ENCODE peak calls at places on chromosomes 2 and 18, in five cellular contexts. A is heart left ventricle; Z is CD4-positive, CD25-positive, alpha-beta regulatory T cell; Q is adrenal gland; I is GM23248. W is an unnamed sample.

GRCh38 chr2:218427741-218428140 is 8.8 kb downstream of the VIL1 start:
- DNase-seq in A (no peak), Z (no peak), I (peak; percentile 12), Q (no peak), W (no peak)

GRCh38 chr2:160918909-160919503 is 241.2 kb upstream of the TANK start:
- DNase-seq in I (peak; percentile 71), A (peak; percentile 80), Z (no peak), Q (peak; percentile 81), W (peak; percentile 6)

GRCh38 chr2:28608061-28608828 is 112.4 kb downstream of the PLB1 start:
- DNase-seq in A (peak; percentile 86), Q (no peak), I (no peak), Z (no peak), W (no peak)

GRCh38 chr2:182855376-182855775 is 11.1 kb downstream of the FRZB start:
- DNase-seq in I (no peak), A (no peak), Q (no peak), Z (no peak), W (no peak)

GRCh38 chr2:52862801-52863200 is 904.8 kb upstream of the CHAC2 start:
- DNase-seq in I (peak; percentile 14), A (no peak), Q (no peak), Z (no peak), W (no peak)

GRCh38 chr2:99852376-99852934 is 289.9 kb downstream of the AFF3 start:
- DNase-seq in I (no peak), A (no peak), Z (no peak), Q (no peak), W (no peak)

GRCh38 chr2:66539452-66539851 is 104.5 kb downstream of the MEIS1 start:
- DNase-seq in Z (no peak), I (peak; percentile 68), Q (peak; percentile 75), A (no peak), W (no peak)

GRCh38 chr2:149611100-149611820 is 23.7 kb upstream of the MMADHC start:
- DNase-seq in Q (no peak), I (no peak), Z (no peak), A (no peak), W (no peak)

GRCh38 chr2:100992262-100992661 is 9.8 kb upstream of the RPL31 start:
- DNase-seq in Z (no peak), Q (no peak), I (no peak), A (no peak), W (no peak)
- H3K36me3 ChIP-seq in Z (no peaks in the 10 kb centered on the region), Q (no peaks in the 10 kb centered on the region), I (no peaks in the 10 kb centered on the region), A (peaks cover 8% of the 10 kb centered on the region), W (no peaks in the 10 kb centered on the region)

GRCh38 chr2:233436691-233437438 is 82.6 kb downstream of the DGKD start:
- DNase-seq in Z (no peak), I (no peak), Q (no peak), A (peak; percentile 78), W (no peak)

GRCh38 chr2:233439191-233439590 is 84.9 kb downstream of the DGKD start:
- DNase-seq in I (no peak), Z (no peak), A (peak; percentile 68), Q (no peak), W (no peak)

GRCh38 chr2:233437439-233437955 is 83.2 kb downstream of the DGKD start:
- DNase-seq in A (no peak), I (no peak), Z (no peak), Q (no peak), W (no peak)

GRCh38 chr2:233440314-233440713 is 86.0 kb downstream of the DGKD start:
- DNase-seq in A (no peak), Q (no peak), I (no peak), Z (no peak), W (no peak)

GRCh38 chr2:233438573-233439147 is 84.4 kb downstream of the DGKD start:
- DNase-seq in A (no peak), Z (no peak), Q (no peak), I (no peak), W (no peak)
- H3K36me3 ChIP-seq in A (no peaks in the 10 kb centered on the region), Z (peaks cover 72% of the 10 kb centered on the region), Q (no peaks in the 10 kb centered on the region), I (no peaks in the 10 kb centered on the region), W (peaks cover 46% of the 10 kb centered on the region)

DNA sequence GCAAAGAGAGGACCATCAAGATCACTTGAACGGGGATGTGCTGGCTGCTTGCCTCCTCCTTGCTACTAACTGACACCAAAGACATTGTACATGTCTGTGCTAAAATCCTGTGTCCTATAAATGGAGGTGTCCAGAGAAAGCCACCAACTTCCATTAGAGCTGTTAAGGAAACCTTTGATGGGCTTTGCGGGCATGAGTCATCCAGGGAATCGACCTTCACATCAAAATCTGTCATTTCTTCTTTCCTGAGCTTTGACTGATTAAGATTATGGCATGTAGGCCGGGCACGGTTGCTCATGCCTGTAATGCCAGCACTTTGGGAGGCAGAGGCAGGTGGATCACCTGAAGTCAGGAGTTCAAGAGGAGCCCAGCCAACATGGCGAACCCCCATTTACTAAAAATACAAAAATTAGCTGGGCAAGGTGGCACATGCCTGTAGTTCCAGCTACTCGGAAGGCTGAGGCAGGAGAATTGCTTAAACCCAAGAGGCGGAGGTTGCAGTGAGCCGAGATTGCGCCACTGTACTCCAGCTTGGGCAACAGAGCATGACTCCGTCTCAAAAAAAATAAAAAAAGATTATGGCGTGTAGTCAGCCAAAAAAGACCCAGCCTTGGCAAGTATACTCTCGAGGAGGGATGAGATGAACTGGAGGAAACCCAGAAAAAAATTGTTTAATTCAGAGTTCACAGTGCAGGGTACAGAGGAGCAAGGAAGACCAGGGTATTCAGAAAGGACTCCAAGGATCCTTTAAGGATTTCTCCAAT is 115.8 kb downstream of the CABLES1 start:
- DNase-seq in A (no peak), Q (peak; percentile 78), I (peak; percentile 53), Z (no peak), W (no peak)
- H3K36me3 ChIP-seq in A (no peaks in the 10 kb centered on the region), Q (no peaks in the 10 kb centered on the region), I (no peaks in the 10 kb centered on the region), Z (no peaks in the 10 kb centered on the region), W (peaks cover 5% of the 10 kb centered on the region)

GRCh38 chr2:101026923-101027469 is 24.9 kb downstream of the RPL31 start:
- DNase-seq in A (no peak), Z (no peak), Q (no peak), I (no peak), W (no peak)
- H3K36me3 ChIP-seq in A (peaks cover 8% of the 10 kb centered on the region), Z (no peaks in the 10 kb centered on the region), Q (no peaks in the 10 kb centered on the region), I (no peaks in the 10 kb centered on the region), W (no peaks in the 10 kb centered on the region)

GRCh38 chr2:159199236-159199635 is 87.3 kb downstream of the WDSUB1 start:
- DNase-seq in I (no peak), A (no peak), Z (no peak), Q (no peak), W (no peak)

GRCh38 chr2:159195719-159196118 is 90.8 kb downstream of the WDSUB1 start:
- DNase-seq in A (peak; percentile 79), Z (no peak), I (no peak), Q (no peak), W (no peak)

GRCh38 chr2:159199751-159200465 is 86.6 kb downstream of the WDSUB1 start:
- DNase-seq in I (no peak), Z (no peak), Q (no peak), A (no peak), W (no peak)

GRCh38 chr2:159194241-159194640 is 92.3 kb downstream of the WDSUB1 start:
- DNase-seq in A (no peak), I (no peak), Z (no peak), Q (no peak), W (no peak)

GRCh38 chr2:159196393-159196925 is 90.0 kb downstream of the WDSUB1 start:
- DNase-seq in I (no peak), Z (no peak), A (no peak), Q (no peak), W (no peak)
- H3K36me3 ChIP-seq in I (peaks cover 24% of the 10 kb centered on the region), Z (no peaks in the 10 kb centered on the region), A (peaks cover 9% of the 10 kb centered on the region), Q (no peaks in the 10 kb centered on the region), W (peaks cover 12% of the 10 kb centered on the region)

GRCh38 chr2:120979398-120979797 is 243.7 kb downstream of the GLI2 start:
- DNase-seq in I (no peak), Q (no peak), Z (no peak), A (no peak), W (no peak)
- H3K36me3 ChIP-seq in I (peaks cover 26% of the 10 kb centered on the region), Q (no peaks in the 10 kb centered on the region), Z (no peaks in the 10 kb centered on the region), A (no peaks in the 10 kb centered on the region), W (no peaks in the 10 kb centered on the region)

W was measured in GM06990.